ENCODE peak calls at places on chromosomes 2 and 18, in four cellular contexts. W, L, C and M are unnamed samples. For H3K4me1, the result is how much of the 10 kb centered on the place peaks cover.

GRCh38 chr18:28127763-28128737 is 48.9 kb downstream of the CDH2 start:
- DNase-seq in W (peak), L (no peak), C (no peak), M (no peak)

GRCh38 chr2:210861038-210861665 is 304.8 kb downstream of the CPS1 start:
- DNase-seq in W (no peak), L (no peak), C (no peak), M (no peak)

GRCh38 chr2:233449071-233449901 is 95.0 kb downstream of the DGKD start:
- DNase-seq in W (peak), L (no peak), C (no peak), M (no peak)

GRCh38 chr2:130853391-130853790 is 16.7 kb downstream of the ARHGEF4 start:
- DNase-seq in W (no peak), L (no peak), C (no peak), M (no peak)

GRCh38 chr2:68368657-68369339 is 3.7 kb downstream of the PLEK start:
- DNase-seq in W (peak), L (no peak), C (no peak), M (no peak)

GRCh38 chr2:235516257-235516656 is 22.4 kb downstream of the AGAP1 start:
- DNase-seq in W (no peak), L (no peak), C (no peak), M (no peak)

GRCh38 chr2:20429528-20429927 is 17.3 kb upstream of the RHOB start:
- DNase-seq in W (no peak), L (peak), C (no peak), M (no peak)

GRCh38 chr2:214410918-214411554 is at the start of gene VWC2L:
- DNase-seq in W (peak), L (peak), C (peak), M (peak)

GRCh38 chr2:12493031-12493513 is 223.7 kb upstream of the TRIB2 start:
- DNase-seq in W (peak), L (no peak), C (peak), M (no peak)

GRCh38 chr2:46825958-46826897 is 89.4 kb downstream of the MCFD2 start:
- DNase-seq in W (peak), L (no peak), C (no peak), M (no peak)

GRCh38 chr2:242013771-242014170 is 144.2 kb downstream of the RTP5 start:
- DNase-seq in W (no peak), L (no peak), C (no peak), M (no peak)
- H3K4me1 ChIP-seq in W (under half), L (under half), C (under half), M (under half)

GRCh38 chr2:69918391-69918790 is 3.5 kb downstream of the MXD1 start:
- DNase-seq in W (no peak), L (no peak), C (no peak), M (no peak)
- H3K4me3 ChIP-seq in W (no peak), L (no peak), C (no peak), M (no peak)

GRCh38 chr2:9306910-9307309 is 100.3 kb downstream of the ASAP2 start:
- DNase-seq in W (no peak), L (peak), C (no peak), M (no peak)
- H3K27ac ChIP-seq in W (no peak), L (peak), C (peak), M (no peak)

GRCh38 chr2:152407204-152407721 is 72.3 kb downstream of the FMNL2 start:
- DNase-seq in W (peak), L (peak), C (peak), M (peak)
- H3K4me1 ChIP-seq in W (under half), L (under half), C (half or more), M (under half)

GRCh38 chr18:61869631-61870030 is 23.2 kb downstream of the RNF152 start:
- DNase-seq in W (peak), L (no peak), C (no peak), M (no peak)
- H3K4me3 ChIP-seq in W (no peak), L (no peak), C (no peak), M (no peak)

GRCh38 chr18:3069671-3070433 is 56.9 kb upstream of the LPIN2 start:
- DNase-seq in W (no peak), L (no peak), C (no peak), M (no peak)
- H3K27ac ChIP-seq in W (no peak), L (no peak), C (no peak), M (no peak)

GRCh38 chr2:105857076-105857740 is 112.5 kb downstream of the NCK2 start:
- DNase-seq in W (no peak), L (no peak), C (no peak), M (peak)
- H3K4me1 ChIP-seq in W (under half), L (under half), C (under half), M (half or more)